ENCODE peak calls at places on chromosomes 16 and 17, in ten cellular contexts. One of them, this sample, is unnamed. For H3K36me3, the result is how much of the 10 kb centered on the place peaks cover.

GRCh38 chr17:12568358-12569251 is 97.1 kb upstream of the MYOCD start:
- DNase-seq in body of pancreas: no peak
- DNase-seq in uterus: no peak
- DNase-seq in DND-41: no peak
- DNase-seq in OCI-LY7: no peak
- DNase-seq in psoas muscle: no peak
- DNase-seq in mucosa of descending colon: no peak
- DNase-seq in adrenal gland: no peak
- DNase-seq in spleen: no peak
- DNase-seq in GM23338: no peak
- DNase-seq in this sample: no peak

GRCh38 chr17:42725143-42725542 is 19.7 kb downstream of the EZH1 start:
- DNase-seq in body of pancreas: no peak
- DNase-seq in uterus: no peak
- DNase-seq in DND-41: no peak
- DNase-seq in OCI-LY7: no peak
- DNase-seq in psoas muscle: no peak
- DNase-seq in mucosa of descending colon: no peak
- DNase-seq in adrenal gland: no peak
- DNase-seq in spleen: no peak
- DNase-seq in GM23338: no peak
- DNase-seq in this sample: no peak

GRCh38 chr16:76243620-76244019 is 33.6 kb upstream of the CNTNAP4 start:
- DNase-seq in body of pancreas: no peak
- DNase-seq in uterus: no peak
- DNase-seq in DND-41: no peak
- DNase-seq in OCI-LY7: no peak
- DNase-seq in psoas muscle: no peak
- DNase-seq in mucosa of descending colon: no peak
- DNase-seq in adrenal gland: no peak
- DNase-seq in spleen: no peak
- DNase-seq in GM23338: no peak
- DNase-seq in this sample: no peak

GRCh38 chr17:42929497-42929844 is 28.9 kb downstream of the G6PC1 start:
- DNase-seq in body of pancreas: no peak
- DNase-seq in uterus: no peak
- DNase-seq in DND-41: no peak
- DNase-seq in OCI-LY7: no peak
- DNase-seq in psoas muscle: no peak
- DNase-seq in mucosa of descending colon: no peak
- DNase-seq in adrenal gland: no peak
- DNase-seq in spleen: no peak
- DNase-seq in GM23338: no peak
- DNase-seq in this sample: no peak

GRCh38 chr16:11478431-11479119 is 108.1 kb downstream of the LITAF start:
- DNase-seq in body of pancreas: no peak
- DNase-seq in uterus: no peak
- DNase-seq in DND-41: no peak
- DNase-seq in OCI-LY7: no peak
- DNase-seq in psoas muscle: no peak
- DNase-seq in mucosa of descending colon: no peak
- DNase-seq in adrenal gland: no peak
- DNase-seq in spleen: no peak
- DNase-seq in GM23338: no peak
- DNase-seq in this sample: no peak

GRCh38 chr16:58249780-58250478 is 44.9 kb downstream of the PRSS54 start:
- DNase-seq in body of pancreas: peak
- DNase-seq in uterus: peak
- DNase-seq in DND-41: peak
- DNase-seq in OCI-LY7: peak
- DNase-seq in psoas muscle: peak
- DNase-seq in mucosa of descending colon: peak
- DNase-seq in adrenal gland: peak
- DNase-seq in spleen: peak
- DNase-seq in GM23338: peak
- DNase-seq in this sample: peak

GRCh38 chr17:28737770-28738679 is 5.8 kb upstream of the TRAF4 start:
- DNase-seq in body of pancreas: no peak
- DNase-seq in uterus: no peak
- DNase-seq in DND-41: no peak
- DNase-seq in OCI-LY7: peak
- DNase-seq in psoas muscle: peak
- DNase-seq in mucosa of descending colon: peak
- DNase-seq in adrenal gland: no peak
- DNase-seq in spleen: peak
- DNase-seq in GM23338: no peak
- DNase-seq in this sample: no peak

GRCh38 chr16:23962001-23962400 is 126.2 kb downstream of the PRKCB start:
- DNase-seq in body of pancreas: no peak
- DNase-seq in uterus: no peak
- DNase-seq in DND-41: no peak
- DNase-seq in OCI-LY7: no peak
- DNase-seq in psoas muscle: no peak
- DNase-seq in mucosa of descending colon: no peak
- DNase-seq in adrenal gland: no peak
- DNase-seq in spleen: no peak
- DNase-seq in GM23338: no peak
- DNase-seq in this sample: no peak

GRCh38 chr17:68290955-68291835 is at the start of the genes ARSG and SLC16A6:
- DNase-seq in body of pancreas: peak
- DNase-seq in uterus: no peak
- DNase-seq in DND-41: peak
- DNase-seq in OCI-LY7: peak
- DNase-seq in psoas muscle: peak
- DNase-seq in mucosa of descending colon: peak
- DNase-seq in adrenal gland: peak
- DNase-seq in spleen: peak
- DNase-seq in GM23338: peak
- DNase-seq in this sample: no peak

GRCh38 chr16:668519-669171 is 713 bp downstream of the RHOT2 start:
- DNase-seq in body of pancreas: no peak
- DNase-seq in uterus: no peak
- DNase-seq in DND-41: no peak
- DNase-seq in OCI-LY7: no peak
- DNase-seq in psoas muscle: no peak
- DNase-seq in mucosa of descending colon: no peak
- DNase-seq in adrenal gland: no peak
- DNase-seq in spleen: no peak
- DNase-seq in GM23338: no peak
- DNase-seq in this sample: no peak

GRCh38 chr17:50853781-50854180 is 12.4 kb downstream of the TOB1 start:
- DNase-seq in body of pancreas: no peak
- DNase-seq in uterus: no peak
- DNase-seq in DND-41: no peak
- DNase-seq in OCI-LY7: no peak
- DNase-seq in psoas muscle: no peak
- DNase-seq in mucosa of descending colon: no peak
- DNase-seq in adrenal gland: no peak
- DNase-seq in spleen: peak
- DNase-seq in GM23338: no peak
- DNase-seq in this sample: no peak

GRCh38 chr16:56203052-56203451 is 11.8 kb downstream of the GNAO1 start:
- DNase-seq in body of pancreas: no peak
- DNase-seq in uterus: no peak
- DNase-seq in DND-41: peak
- DNase-seq in OCI-LY7: peak
- DNase-seq in psoas muscle: peak
- DNase-seq in mucosa of descending colon: peak
- DNase-seq in adrenal gland: no peak
- DNase-seq in spleen: no peak
- DNase-seq in GM23338: peak
- DNase-seq in this sample: no peak

GRCh38 chr16:11619327-11619851 is 32.7 kb upstream of the LITAF start:
- DNase-seq in body of pancreas: no peak
- DNase-seq in uterus: no peak
- DNase-seq in DND-41: peak
- DNase-seq in OCI-LY7: peak
- DNase-seq in psoas muscle: no peak
- DNase-seq in mucosa of descending colon: no peak
- DNase-seq in adrenal gland: no peak
- DNase-seq in spleen: peak
- DNase-seq in GM23338: no peak
- DNase-seq in this sample: no peak

DNA sequence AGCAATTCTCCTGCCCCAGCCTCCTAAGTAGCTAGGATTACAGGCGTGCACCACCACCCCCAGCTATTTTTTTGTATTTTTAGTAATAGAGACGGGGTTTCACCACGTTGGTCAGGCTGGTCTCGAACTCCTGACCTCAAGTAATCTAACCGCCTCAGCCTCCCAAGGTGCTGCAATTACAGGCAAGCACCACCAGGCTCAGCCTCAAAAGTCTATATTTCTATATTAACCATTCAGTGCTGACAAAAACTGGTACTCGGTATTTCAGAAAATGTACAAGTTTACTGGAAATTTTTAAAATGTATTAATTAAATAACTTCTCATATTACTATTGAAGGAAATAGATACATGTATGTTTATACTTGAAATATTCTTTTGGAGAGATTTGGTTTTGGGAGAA is 1.4 kb upstream of the HEXD start:
- DNase-seq in body of pancreas: no peak
- DNase-seq in uterus: no peak
- DNase-seq in DND-41: no peak
- DNase-seq in OCI-LY7: peak
- DNase-seq in psoas muscle: no peak
- DNase-seq in mucosa of descending colon: no peak
- DNase-seq in adrenal gland: no peak
- DNase-seq in spleen: no peak
- DNase-seq in GM23338: no peak
- DNase-seq in this sample: no peak
- TF ChIP-seq CTCF in body of pancreas: no peak
- TF ChIP-seq CTCF in uterus: no peak
- TF ChIP-seq CTCF in DND-41: peak
- TF ChIP-seq CTCF in OCI-LY7: peak
- TF ChIP-seq CTCF in psoas muscle: no peak
- TF ChIP-seq CTCF in mucosa of descending colon: no peak
- TF ChIP-seq CTCF in adrenal gland: no peak
- TF ChIP-seq CTCF in spleen: no peak
- TF ChIP-seq CTCF in GM23338: no peak
- TF ChIP-seq CTCF in this sample: no peak

GRCh38 chr17:57983446-57983845 is 4.6 kb downstream of the VEZF1 start:
- DNase-seq in body of pancreas: no peak
- DNase-seq in uterus: no peak
- DNase-seq in DND-41: no peak
- DNase-seq in OCI-LY7: no peak
- DNase-seq in psoas muscle: no peak
- DNase-seq in mucosa of descending colon: no peak
- DNase-seq in adrenal gland: no peak
- DNase-seq in spleen: no peak
- DNase-seq in GM23338: no peak
- DNase-seq in this sample: no peak
- H3K36me3 ChIP-seq in body of pancreas: under half
- H3K36me3 ChIP-seq in uterus: under half
- H3K36me3 ChIP-seq in DND-41: half or more
- H3K36me3 ChIP-seq in OCI-LY7: half or more
- H3K36me3 ChIP-seq in psoas muscle: under half
- H3K36me3 ChIP-seq in mucosa of descending colon: under half
- H3K36me3 ChIP-seq in adrenal gland: under half
- H3K36me3 ChIP-seq in spleen: under half
- H3K36me3 ChIP-seq in GM23338: under half
- H3K36me3 ChIP-seq in this sample: under half

GRCh38 chr17:6244253-6244652 is 174.1 kb downstream of the WSCD1 start:
- DNase-seq in body of pancreas: no peak
- DNase-seq in uterus: no peak
- DNase-seq in DND-41: no peak
- DNase-seq in OCI-LY7: no peak
- DNase-seq in psoas muscle: no peak
- DNase-seq in mucosa of descending colon: no peak
- DNase-seq in adrenal gland: no peak
- DNase-seq in spleen: no peak
- DNase-seq in GM23338: no peak
- DNase-seq in this sample: no peak
- H3K4me3 ChIP-seq in body of pancreas: no peak
- H3K4me3 ChIP-seq in uterus: no peak
- H3K4me3 ChIP-seq in DND-41: no peak
- H3K4me3 ChIP-seq in OCI-LY7: no peak
- H3K4me3 ChIP-seq in psoas muscle: no peak
- H3K4me3 ChIP-seq in mucosa of descending colon: no peak
- H3K4me3 ChIP-seq in adrenal gland: no peak
- H3K4me3 ChIP-seq in spleen: no peak
- H3K4me3 ChIP-seq in GM23338: no peak
- H3K4me3 ChIP-seq in this sample: no peak

GRCh38 chr16:27641260-27641659 is 91.3 kb downstream of the KATNIP start:
- DNase-seq in body of pancreas: no peak
- DNase-seq in uterus: no peak
- DNase-seq in DND-41: peak
- DNase-seq in OCI-LY7: no peak
- DNase-seq in psoas muscle: no peak
- DNase-seq in mucosa of descending colon: no peak
- DNase-seq in adrenal gland: no peak
- DNase-seq in spleen: no peak
- DNase-seq in GM23338: no peak
- DNase-seq in this sample: no peak

GRCh38 chr16:27640277-27640600 is 90.3 kb downstream of the KATNIP start:
- DNase-seq in body of pancreas: no peak
- DNase-seq in uterus: no peak
- DNase-seq in DND-41: no peak
- DNase-seq in OCI-LY7: no peak
- DNase-seq in psoas muscle: no peak
- DNase-seq in mucosa of descending colon: no peak
- DNase-seq in adrenal gland: no peak
- DNase-seq in spleen: no peak
- DNase-seq in GM23338: peak
- DNase-seq in this sample: no peak

GRCh38 chr16:27638833-27639587 is 89.1 kb downstream of the KATNIP start:
- DNase-seq in body of pancreas: no peak
- DNase-seq in uterus: no peak
- DNase-seq in DND-41: no peak
- DNase-seq in OCI-LY7: no peak
- DNase-seq in psoas muscle: no peak
- DNase-seq in mucosa of descending colon: peak
- DNase-seq in adrenal gland: no peak
- DNase-seq in spleen: no peak
- DNase-seq in GM23338: no peak
- DNase-seq in this sample: no peak

GRCh38 chr16:27642753-27643152 is 92.8 kb downstream of the KATNIP start:
- DNase-seq in body of pancreas: no peak
- DNase-seq in uterus: no peak
- DNase-seq in DND-41: peak
- DNase-seq in OCI-LY7: peak
- DNase-seq in psoas muscle: no peak
- DNase-seq in mucosa of descending colon: no peak
- DNase-seq in adrenal gland: no peak
- DNase-seq in spleen: no peak
- DNase-seq in GM23338: peak
- DNase-seq in this sample: no peak

GRCh38 chr16:27639588-27640276 is 89.8 kb downstream of the KATNIP start:
- DNase-seq in body of pancreas: no peak
- DNase-seq in uterus: no peak
- DNase-seq in DND-41: peak
- DNase-seq in OCI-LY7: peak
- DNase-seq in psoas muscle: no peak
- DNase-seq in mucosa of descending colon: peak
- DNase-seq in adrenal gland: peak
- DNase-seq in spleen: no peak
- DNase-seq in GM23338: peak
- DNase-seq in this sample: no peak
- TF ChIP-seq CTCF in body of pancreas: peak
- TF ChIP-seq CTCF in uterus: peak
- TF ChIP-seq CTCF in DND-41: peak
- TF ChIP-seq CTCF in OCI-LY7: peak
- TF ChIP-seq CTCF in psoas muscle: peak
- TF ChIP-seq CTCF in mucosa of descending colon: peak
- TF ChIP-seq CTCF in adrenal gland: peak
- TF ChIP-seq CTCF in spleen: no peak
- TF ChIP-seq CTCF in GM23338: peak
- TF ChIP-seq CTCF in this sample: peak

GRCh38 chr16:31078597-31079341 is 4.5 kb downstream of the ZNF646 start:
- DNase-seq in body of pancreas: no peak
- DNase-seq in uterus: no peak
- DNase-seq in DND-41: no peak
- DNase-seq in OCI-LY7: no peak
- DNase-seq in psoas muscle: peak
- DNase-seq in mucosa of descending colon: no peak
- DNase-seq in adrenal gland: no peak
- DNase-seq in spleen: peak
- DNase-seq in GM23338: no peak
- DNase-seq in this sample: no peak
- H3K36me3 ChIP-seq in body of pancreas: under half
- H3K36me3 ChIP-seq in uterus: under half
- H3K36me3 ChIP-seq in DND-41: half or more
- H3K36me3 ChIP-seq in OCI-LY7: half or more
- H3K36me3 ChIP-seq in psoas muscle: under half
- H3K36me3 ChIP-seq in mucosa of descending colon: under half
- H3K36me3 ChIP-seq in adrenal gland: half or more
- H3K36me3 ChIP-seq in spleen: half or more
- H3K36me3 ChIP-seq in GM23338: under half
- H3K36me3 ChIP-seq in this sample: under half

This sample was measured in BJ.